ENCODE peak calls at places on chromosomes 11 and 22, in ten cellular contexts. N is cardiac muscle cell; A is tibial nerve; T is adipocyte; X is transverse colon; O is testis; D is K562; S is uterus; G is CD8-positive, alpha-beta T cell; Y is IMR-90. L is an unnamed sample.

GRCh38 chr11:110430267-110431211 is 791 bp downstream of the FDX1 start:
- DNase-seq in N (peak; percentile 57), A (no peak), T (peak; percentile 63), X (peak; percentile 61), O (peak; percentile 45), D (no peak), S (no peak), G (peak; percentile 26), Y (peak; percentile 56), L (peak; percentile 23)

GRCh38 chr22:25148149-25148691 is 51.4 kb upstream of the CRYBB3 start:
- DNase-seq in N (peak; percentile 7), A (no peak), T (no peak), X (peak; percentile 81), O (peak; percentile 71), D (peak; percentile 9), S (peak; percentile 19), G (no peak), Y (no peak), L (peak; percentile 86)

GRCh38 chr22:36352775-36353507 is 34.8 kb downstream of the MYH9 start:
- DNase-seq in N (peak; percentile 75), A (peak; percentile 82), T (peak; percentile 86), X (no peak), O (peak; percentile 76), D (no peak), S (no peak), G (no peak), Y (peak; percentile 95), L (peak; percentile 84)

GRCh38 chr11:961921-962320 is 36.3 kb downstream of the AP2A2 start:
- DNase-seq in N (no peak), A (no peak), T (no peak), X (no peak), O (no peak), D (no peak), S (no peak), G (no peak), Y (no peak), L (no peak)

GRCh38 chr11:23778971-23779370 is 717.9 kb upstream of the LUZP2 start:
- DNase-seq in N (peak; percentile 25), A (no peak), T (peak; percentile 45), X (no peak), O (no peak), D (no peak), S (no peak), G (no peak), Y (peak; percentile 32), L (no peak)

GRCh38 chr22:28801845-28802594 is 1.7 kb upstream of the XBP1 start:
- DNase-seq in N (no peak), A (peak; percentile 27), T (no peak), X (peak; percentile 38), O (peak; percentile 32), D (peak; percentile 63), S (peak; percentile 39), G (no peak), Y (no peak), L (no peak)

GRCh38 chr11:47443028-47443700 is 5.8 kb downstream of the RAPSN start:
- DNase-seq in N (no peak), A (no peak), T (no peak), X (no peak), O (no peak), D (no peak), S (no peak), G (no peak), Y (no peak), L (no peak)

GRCh38 chr22:17087176-17088131 is 2.7 kb downstream of the IL17RA start:
- DNase-seq in N (peak; percentile 83), A (no peak), T (peak; percentile 48), X (no peak), O (no peak), D (no peak), S (no peak), G (no peak), Y (peak; percentile 91), L (no peak)

GRCh38 chr22:31509041-31509440 is 12.7 kb downstream of the SFI1 start:
- DNase-seq in N (no peak), A (no peak), T (no peak), X (no peak), O (no peak), D (no peak), S (no peak), G (no peak), Y (peak; percentile 59), L (no peak)

GRCh38 chr11:67572747-67573419 is 10.7 kb upstream of the GSTP1 start:
- DNase-seq in N (peak; percentile 63), A (peak; percentile 31), T (peak; percentile 68), X (peak; percentile 68), O (peak; percentile 67), D (peak; percentile 30), S (no peak), G (no peak), Y (peak; percentile 48), L (peak; percentile 54)

GRCh38 chr11:35893796-35894475 is 49.9 kb upstream of the LDLRAD3 start:
- DNase-seq in N (peak; percentile 34), A (peak; percentile 14), T (peak; percentile 16), X (peak; percentile 20), O (no peak), D (no peak), S (no peak), G (no peak), Y (peak; percentile 35), L (peak; percentile 92)

GRCh38 chr22:49716441-49716840 is 111.2 kb downstream of the BRD1 start:
- DNase-seq in N (no peak), A (no peak), T (no peak), X (no peak), O (no peak), D (no peak), S (no peak), G (no peak), Y (no peak), L (peak; percentile 7)
- H3K9me3 ChIP-seq in N (no peaks in the 10 kb centered on the region), A (no peaks in the 10 kb centered on the region), T (no peaks in the 10 kb centered on the region), X (no peaks in the 10 kb centered on the region), O (no peaks in the 10 kb centered on the region), D (no peaks in the 10 kb centered on the region), S (no peaks in the 10 kb centered on the region), G (no peaks in the 10 kb centered on the region), Y (peaks cover 2% of the 10 kb centered on the region), L (no peaks in the 10 kb centered on the region)

GRCh38 chr22:19691007-19691720 is 23.1 kb upstream of the SEPTIN5 start:
- DNase-seq in N (no peak), A (no peak), T (no peak), X (no peak), O (no peak), D (peak; percentile 49), S (no peak), G (no peak), Y (no peak), L (no peak)

GRCh38 chr22:19688301-19689290 is 25.7 kb upstream of the SEPTIN5 start:
- DNase-seq in N (no peak), A (no peak), T (no peak), X (no peak), O (no peak), D (peak; percentile 56), S (no peak), G (no peak), Y (no peak), L (peak; percentile 40)

GRCh38 chr22:19689408-19689807 is 24.9 kb upstream of the SEPTIN5 start:
- DNase-seq in N (no peak), A (no peak), T (no peak), X (no peak), O (no peak), D (peak; percentile 36), S (no peak), G (no peak), Y (no peak), L (no peak)

GRCh38 chr22:19686946-19687345 is 27.4 kb upstream of the SEPTIN5 start:
- DNase-seq in N (no peak), A (no peak), T (no peak), X (no peak), O (no peak), D (peak; percentile 40), S (no peak), G (no peak), Y (no peak), L (no peak)

GRCh38 chr22:19687561-19688300 is 26.6 kb upstream of the SEPTIN5 start:
- DNase-seq in N (no peak), A (no peak), T (no peak), X (no peak), O (no peak), D (peak; percentile 66), S (no peak), G (no peak), Y (no peak), L (peak; percentile 50)
- H3K4me1 ChIP-seq in N (peaks cover 3% of the 10 kb centered on the region), A (no peaks in the 10 kb centered on the region), T (peaks cover 12% of the 10 kb centered on the region), X (no peaks in the 10 kb centered on the region), O (peaks cover 2% of the 10 kb centered on the region), D (peaks cover 22% of the 10 kb centered on the region), S (no peaks in the 10 kb centered on the region), G (no peaks in the 10 kb centered on the region), Y (no peaks in the 10 kb centered on the region), L (no peaks in the 10 kb centered on the region)

DNA sequence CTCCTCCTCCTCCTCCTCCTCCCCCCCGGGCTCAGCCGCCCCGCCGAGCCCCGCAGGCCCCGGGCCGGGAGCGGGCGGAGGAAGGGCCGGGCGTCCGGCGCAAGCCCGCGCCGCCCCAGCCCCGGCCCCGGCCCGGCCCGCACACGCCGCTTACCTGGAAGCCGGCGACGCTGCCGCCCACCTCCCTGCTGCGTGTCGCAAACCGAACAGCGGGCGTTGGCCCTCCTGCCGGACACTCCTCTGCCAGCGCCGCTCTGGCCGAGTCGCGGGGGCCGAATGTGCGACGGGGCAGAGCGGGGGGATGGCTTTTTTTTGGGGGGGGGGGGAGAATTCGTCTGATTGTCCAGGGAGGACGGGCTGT is 1.1 kb downstream of the IGF2 start:
- DNase-seq in N (no peak), A (no peak), T (peak; percentile 57), X (no peak), O (no peak), D (peak; percentile 28), S (no peak), G (no peak), Y (no peak), L (no peak)
- H3K27me3 ChIP-seq in N (peaks cover 58% of the 10 kb centered on the region), A (peaks cover 4% of the 10 kb centered on the region), T (peaks cover 34% of the 10 kb centered on the region), X (peaks cover 99% of the 10 kb centered on the region), O (no peaks in the 10 kb centered on the region), D (peaks cover 47% of the 10 kb centered on the region), S (peaks cover 27% of the 10 kb centered on the region), G (peaks cover 47% of the 10 kb centered on the region), Y (peaks cover 72% of the 10 kb centered on the region), L (peaks cover 91% of the 10 kb centered on the region)

GRCh38 chr11:131065435-131066295 is 149.4 kb upstream of the SNX19 start:
- DNase-seq in N (no peak), A (no peak), T (no peak), X (no peak), O (no peak), D (no peak), S (no peak), G (no peak), Y (no peak), L (no peak)

GRCh38 chr11:131063638-131064037 is 147.4 kb upstream of the SNX19 start:
- DNase-seq in N (no peak), A (no peak), T (no peak), X (no peak), O (no peak), D (no peak), S (no peak), G (no peak), Y (no peak), L (no peak)

GRCh38 chr11:131070365-131070764 is 154.1 kb upstream of the SNX19 start:
- DNase-seq in N (no peak), A (no peak), T (no peak), X (no peak), O (no peak), D (no peak), S (no peak), G (no peak), Y (no peak), L (no peak)

GRCh38 chr11:131066551-131066950 is 150.3 kb upstream of the SNX19 start:
- DNase-seq in N (no peak), A (no peak), T (no peak), X (no peak), O (no peak), D (no peak), S (no peak), G (no peak), Y (no peak), L (no peak)

GRCh38 chr11:131064373-131064991 is 148.2 kb upstream of the SNX19 start:
- DNase-seq in N (peak; percentile 72), A (peak; percentile 52), T (peak; percentile 83), X (peak; percentile 25), O (peak; percentile 70), D (peak; percentile 64), S (peak; percentile 17), G (no peak), Y (peak; percentile 70), L (no peak)
- H3K9me3 ChIP-seq in N (no peaks in the 10 kb centered on the region), A (no peaks in the 10 kb centered on the region), T (no peaks in the 10 kb centered on the region), X (no peaks in the 10 kb centered on the region), O (no peaks in the 10 kb centered on the region), D (no peaks in the 10 kb centered on the region), S (no peaks in the 10 kb centered on the region), G (no peaks in the 10 kb centered on the region), Y (no peaks in the 10 kb centered on the region), L (no peaks in the 10 kb centered on the region)

L was measured in breast epithelium.